ENCODE peak calls at places on chromosomes 4 and X, in five cellular contexts. F is GM23248, P is kidney, I is mesenchymal stem cell, R is neuronal stem cell. C is an unnamed sample. For H3K4me1 and H3K9me3, the result is how much of the 10 kb centered on the place peaks cover.

GRCh38 chrX:68868316-68868715 is 39.5 kb downstream of the EFNB1 start:
- DNase-seq in R (no peak), F (no peak), P (no peak), I (peak), C (no peak)

GRCh38 chr4:73860884-73861283 is 7.8 kb downstream of the PF4V1 start:
- DNase-seq in F (no peak), P (no peak), R (no peak), I (no peak), C (no peak)

GRCh38 chrX:132615396-132616131 is 126.7 kb upstream of the MBNL3 start:
- DNase-seq in P (no peak), F (peak), I (peak), R (peak), C (peak)

GRCh38 chr4:6502747-6503465 is 30.5 kb upstream of the PPP2R2C start:
- DNase-seq in I (no peak), F (no peak), R (no peak), P (no peak), C (peak)

GRCh38 chr4:27239651-27240050 is 379.0 kb downstream of the STIM2 start:
- DNase-seq in F (peak), P (no peak), R (no peak), I (no peak), C (no peak)

GRCh38 chrX:153964105-153964504 is 7.5 kb downstream of the HCFC1 start:
- DNase-seq in R (no peak), I (no peak), P (no peak), F (no peak), C (no peak)

GRCh38 chrX:72394518-72395163 is 88.9 kb upstream of the CITED1 start:
- DNase-seq in P (no peak), I (peak), R (no peak), F (peak), C (no peak)

GRCh38 chr4:577499-578450 is 1.7 kb upstream of the TMEM271 start:
- DNase-seq in R (peak), F (peak), P (no peak), I (peak), C (no peak)

GRCh38 chr4:125728568-125728967 is 413.8 kb downstream of the FAT4 start:
- DNase-seq in F (peak), P (no peak), R (no peak), I (peak), C (no peak)

GRCh38 chr4:187304131-187304530 is 580.5 kb upstream of the FAT1 start:
- DNase-seq in F (no peak), R (no peak), I (no peak), P (no peak), C (no peak)

GRCh38 chrX:13473666-13474516 is 95.5 kb upstream of the EGFL6 start:
- DNase-seq in I (no peak), F (peak), P (no peak), R (no peak), C (no peak)

GRCh38 chr4:137367608-137368007 is 164.7 kb downstream of the PCDH18 start:
- DNase-seq in P (no peak), R (no peak), F (peak), I (peak), C (no peak)

GRCh38 chr4:185657191-185657590 is 121.9 kb upstream of the PDLIM3 start:
- DNase-seq in I (no peak), R (peak), P (no peak), F (no peak), C (no peak)

GRCh38 chr4:154911097-154911496 is 130.0 kb downstream of the RBM46 start:
- DNase-seq in I (no peak), P (no peak), F (peak), R (peak), C (no peak)

GRCh38 chrX:40266490-40267333 is 169.0 kb upstream of the BCOR start:
- DNase-seq in F (peak), P (peak), I (peak), R (peak), C (peak)

GRCh38 chrX:64176876-64177275 is 28.6 kb downstream of the AMER1 start:
- DNase-seq in P (no peak), R (no peak), F (no peak), I (no peak), C (no peak)

GRCh38 chrX:123731258-123731986 is 1.4 kb downstream of the THOC2 start:
- DNase-seq in F (peak), I (peak), R (no peak), P (no peak), C (peak)

GRCh38 chrX:30613736-30614135 is 36.2 kb upstream of the TASL start:
- DNase-seq in F (no peak), R (no peak), P (no peak), I (no peak), C (no peak)

GRCh38 chr4:6470502-6471302 is 1.7 kb downstream of the PPP2R2C start:
- DNase-seq in F (peak), R (no peak), P (no peak), I (peak), C (peak)

GRCh38 chr4:147975325-147975724 is 243.4 kb downstream of the ARHGAP10 start:
- DNase-seq in P (no peak), F (peak), I (peak), R (no peak), C (no peak)

GRCh38 chr4:6516762-6517161 is 44.3 kb upstream of the PPP2R2C start:
- DNase-seq in F (no peak), P (no peak), R (no peak), I (no peak), C (no peak)

GRCh38 chrX:70013483-70014222 is 36.1 kb downstream of the AWAT2 start:
- DNase-seq in F (no peak), R (no peak), P (peak), I (no peak), C (no peak)

GRCh38 chrX:54423161-54423888 is 16.9 kb upstream of the TSR2 start:
- DNase-seq in F (no peak), R (no peak), I (no peak), P (no peak), C (no peak)

GRCh38 chr4:162011039-162011438 is 152.8 kb downstream of the FSTL5 start:
- DNase-seq in R (no peak), F (no peak), P (no peak), I (peak), C (no peak)

GRCh38 chr4:7893539-7893938 is 46.1 kb downstream of the AFAP1 start:
- DNase-seq in I (no peak), P (no peak), F (no peak), R (no peak), C (no peak)

GRCh38 chr4:184983660-184984356 is 34.5 kb upstream of the HELT start:
- DNase-seq in R (peak), P (peak), F (peak), I (peak), C (peak)

GRCh38 chrX:154443479-154443910 is 446 bp upstream of the FAM50A start:
- DNase-seq in R (no peak), P (peak), I (peak), F (peak), C (no peak)

GRCh38 chrX:26146024-26146423 is 7.9 kb downstream of the MAGEB18 start:
- DNase-seq in I (no peak), R (no peak), P (no peak), F (no peak), C (no peak)

GRCh38 chr4:57099363-57099762 is 10.8 kb downstream of the IGFBP7 start:
- DNase-seq in R (no peak), P (no peak), F (no peak), I (no peak), C (no peak)

GRCh38 chr4:57102050-57102564 is 8.1 kb downstream of the IGFBP7 start:
- DNase-seq in F (peak), I (peak), R (no peak), P (peak), C (peak)

GRCh38 chr4:57104706-57105560 is 5.3 kb downstream of the IGFBP7 start:
- DNase-seq in P (no peak), R (no peak), F (peak), I (peak), C (no peak)

GRCh38 chr4:57100979-57101629 is 9.1 kb downstream of the IGFBP7 start:
- DNase-seq in F (peak), I (no peak), P (no peak), R (no peak), C (no peak)

GRCh38 chr4:57103051-57103450 is 7.1 kb downstream of the IGFBP7 start:
- DNase-seq in F (peak), P (peak), R (no peak), I (peak), C (no peak)
- H3K4me1 ChIP-seq in F (half or more), P (half or more), R (under half), I (under half), C (under half)

GRCh38 chrX:67619253-67619652 is 75.4 kb downstream of the AR start:
- DNase-seq in I (peak), R (no peak), P (no peak), F (peak), C (no peak)

GRCh38 chrX:67624324-67624723 is 80.5 kb downstream of the AR start:
- DNase-seq in F (no peak), I (no peak), P (no peak), R (no peak), C (no peak)

DNA sequence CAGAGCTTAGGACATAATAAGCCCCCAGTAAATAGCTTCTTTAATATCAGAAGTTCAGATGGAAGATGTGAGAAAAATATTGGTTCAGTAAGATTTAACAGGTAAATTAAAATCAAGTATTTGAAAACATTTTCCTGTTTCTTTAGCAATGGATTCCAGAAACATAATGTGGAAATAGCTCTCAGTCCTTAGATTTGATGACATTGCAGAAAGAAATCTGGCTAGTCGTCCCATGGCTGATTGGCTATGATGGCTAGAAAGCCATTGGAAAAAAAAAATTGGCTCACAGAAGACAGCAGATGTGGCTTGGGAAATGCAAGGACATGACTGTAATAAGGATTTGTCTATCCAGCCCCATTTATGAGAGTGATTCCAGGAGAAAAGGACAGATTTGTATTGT is 78.2 kb downstream of the AR start:
- DNase-seq in R (no peak), P (no peak), F (no peak), I (no peak), C (no peak)
- H3K9me3 ChIP-seq in R (under half), P (under half), F (under half), I (under half), C (under half)

DNA sequence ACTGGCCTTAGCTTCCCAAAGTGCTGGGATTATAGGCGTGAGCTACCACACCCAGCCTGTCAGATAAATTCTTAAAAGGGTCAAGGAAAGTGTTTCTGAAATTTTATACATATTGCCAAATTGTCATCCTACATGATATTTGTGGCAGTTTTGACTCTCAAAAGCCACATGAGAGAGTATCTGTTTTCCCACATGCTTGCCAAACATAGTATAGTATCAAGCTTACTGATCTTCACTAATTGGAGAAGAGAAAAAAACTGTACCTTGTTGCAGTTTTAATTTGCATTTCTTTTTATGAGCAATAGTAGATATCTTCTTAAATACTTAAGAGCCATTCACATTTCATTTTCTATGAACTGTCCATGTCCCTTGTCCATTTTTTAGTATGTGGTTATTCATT is 83.6 kb downstream of the TET2 start:
- DNase-seq in P (no peak), I (no peak), F (no peak), R (no peak), C (no peak)
- H3K9ac ChIP-seq in P (no peak), I (no peak), F (no peak), R (no peak), C (no peak)

GRCh38 chr4:88012652-88013051 is 5.2 kb downstream of the PKD2 start:
- DNase-seq in F (no peak), I (no peak), R (no peak), P (no peak), C (no peak)
- H3K4me1 ChIP-seq in F (under half), I (under half), R (under half), P (under half), C (under half)

DNA sequence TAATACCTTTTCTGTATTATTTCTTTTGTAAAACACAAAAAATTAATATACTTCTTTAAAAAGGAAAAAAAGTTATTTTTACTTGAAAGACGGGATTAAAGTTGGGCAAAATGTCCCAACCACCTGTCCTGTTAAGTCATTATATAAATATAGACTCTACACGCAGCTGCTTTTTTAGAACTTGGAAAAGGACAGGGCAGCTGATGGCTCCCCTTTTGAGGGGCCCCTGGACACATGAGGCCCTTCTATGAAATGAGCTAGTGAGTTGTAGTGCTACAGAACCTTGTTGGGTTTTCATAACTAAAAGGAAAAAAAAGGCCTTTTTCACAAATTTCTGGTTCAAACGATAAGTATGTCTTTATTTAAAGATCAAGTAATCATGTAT is 603 bp upstream of the BEX2 start:
- DNase-seq in I (no peak), R (no peak), F (no peak), P (no peak), C (no peak)
- H3K9me3 ChIP-seq in I (under half), R (under half), F (under half), P (under half), C (under half)